ENCODE peak calls at places on chromosome 3, in ten cellular contexts. P is lung, N is tibial nerve, U is iPS DF 6.9, S is GM12864, R is OCI-LY7, D is psoas muscle, T is esophagus squamous epithelium, I is SJSA1, V is GM23248. X is an unnamed sample.

GRCh38 chr3:23826382-23827061 is 20.8 kb downstream of the UBE2E1 start:
- DNase-seq in P (no peak), N (no peak), U (no peak), S (no peak), R (no peak), D (peak), T (no peak), I (no peak), V (no peak), X (peak)

GRCh38 chr3:54572197-54572895 is 355.5 kb downstream of the LRTM1 start:
- DNase-seq in P (no peak), N (no peak), U (no peak), S (no peak), R (no peak), D (no peak), T (no peak), I (no peak), V (peak), X (no peak)

GRCh38 chr3:21020043-21020442 is 731.0 kb downstream of the ZNF385D start:
- DNase-seq in P (no peak), N (no peak), U (no peak), S (no peak), R (no peak), D (no peak), T (no peak), I (no peak), V (no peak), X (no peak)

GRCh38 chr3:63538912-63539311 is 113.6 kb upstream of the SNTN start:
- DNase-seq in P (no peak), N (no peak), U (no peak), S (no peak), R (no peak), D (no peak), T (no peak), I (no peak), V (no peak), X (no peak)

GRCh38 chr3:177807150-177807875 is 610.0 kb upstream of the TBL1XR1 start:
- DNase-seq in P (no peak), N (no peak), U (no peak), S (no peak), R (no peak), D (no peak), T (no peak), I (no peak), V (peak), X (no peak)

GRCh38 chr3:114519415-114519814 is 225.6 kb downstream of the TIGIT start:
- DNase-seq in P (peak), N (no peak), U (peak), S (peak), R (no peak), D (peak), T (no peak), I (no peak), V (peak), X (peak)

GRCh38 chr3:170997966-170998913 is 28.3 kb downstream of the SLC2A2 start:
- DNase-seq in P (no peak), N (no peak), U (no peak), S (no peak), R (no peak), D (no peak), T (no peak), I (peak), V (peak), X (no peak)

GRCh38 chr3:123027292-123028232 is at the start of gene SEMA5B:
- DNase-seq in P (no peak), N (no peak), U (no peak), S (no peak), R (no peak), D (peak), T (no peak), I (no peak), V (peak), X (peak)

GRCh38 chr3:94069242-94069813 is 6.5 kb downstream of the NSUN3 start:
- DNase-seq in P (no peak), N (no peak), U (no peak), S (no peak), R (peak), D (no peak), T (no peak), I (peak), V (peak), X (no peak)

GRCh38 chr3:140546649-140547048 is 131.2 kb upstream of the TRIM42 start:
- DNase-seq in P (no peak), N (no peak), U (no peak), S (no peak), R (no peak), D (no peak), T (no peak), I (no peak), V (no peak), X (no peak)

GRCh38 chr3:191882289-191882688 is 421.3 kb downstream of the PYDC2 start:
- DNase-seq in P (no peak), N (no peak), U (no peak), S (no peak), R (no peak), D (no peak), T (no peak), I (no peak), V (no peak), X (no peak)

GRCh38 chr3:156668073-156668763 is 6.2 kb upstream of the TIPARP start:
- DNase-seq in P (peak), N (no peak), U (no peak), S (no peak), R (no peak), D (no peak), T (no peak), I (peak), V (peak), X (peak)

GRCh38 chr3:55369491-55369890 is 117.6 kb downstream of the WNT5A start:
- DNase-seq in P (no peak), N (no peak), U (no peak), S (no peak), R (no peak), D (no peak), T (no peak), I (no peak), V (no peak), X (no peak)

GRCh38 chr3:196537319-196537984 is 22.3 kb upstream of the SMCO1 start:
- DNase-seq in P (no peak), N (peak), U (no peak), S (no peak), R (peak), D (peak), T (no peak), I (no peak), V (peak), X (peak)

GRCh38 chr3:167728176-167728575 is 6.5 kb downstream of the PDCD10 start:
- DNase-seq in P (no peak), N (no peak), U (no peak), S (no peak), R (no peak), D (no peak), T (no peak), I (no peak), V (peak), X (no peak)

GRCh38 chr3:195806211-195806915 is 5.4 kb downstream of the MUC4 start:
- DNase-seq in P (no peak), N (no peak), U (peak), S (no peak), R (peak), D (no peak), T (no peak), I (no peak), V (no peak), X (peak)

GRCh38 chr3:58588030-58588614 is 10.9 kb upstream of the FAM107A start:
- DNase-seq in P (no peak), N (no peak), U (no peak), S (no peak), R (no peak), D (no peak), T (no peak), I (no peak), V (peak), X (no peak)

GRCh38 chr3:119352235-119352634 is 58.1 kb downstream of the ARHGAP31 start:
- DNase-seq in P (no peak), N (no peak), U (no peak), S (peak), R (peak), D (no peak), T (no peak), I (no peak), V (peak), X (no peak)

GRCh38 chr3:108430540-108430939 is 79.9 kb downstream of the MYH15 start:
- DNase-seq in P (no peak), N (no peak), U (no peak), S (no peak), R (no peak), D (no peak), T (no peak), I (no peak), V (no peak), X (no peak)

GRCh38 chr3:116483135-116483534 is 37.8 kb upstream of the LSAMP start:
- DNase-seq in P (no peak), N (no peak), U (no peak), S (no peak), R (no peak), D (no peak), T (no peak), I (no peak), V (no peak), X (no peak)

GRCh38 chr3:170740726-170741591 is 129.0 kb downstream of the RPL22L1 start:
- DNase-seq in P (no peak), N (peak), U (no peak), S (no peak), R (no peak), D (peak), T (no peak), I (peak), V (peak), X (peak)

GRCh38 chr3:71542548-71543370 is 40.8 kb downstream of the FOXP1 start:
- DNase-seq in P (peak), N (peak), U (no peak), S (no peak), R (peak), D (peak), T (peak), I (peak), V (peak), X (peak)

GRCh38 chr3:23174426-23175039 is 28.6 kb upstream of the UBE2E2 start:
- DNase-seq in P (no peak), N (no peak), U (no peak), S (no peak), R (no peak), D (no peak), T (no peak), I (no peak), V (no peak), X (no peak)

GRCh38 chr3:62529230-62529629 is 155.9 kb upstream of the FEZF2 start:
- DNase-seq in P (peak), N (peak), U (peak), S (no peak), R (peak), D (no peak), T (no peak), I (no peak), V (peak), X (peak)

GRCh38 chr3:26753109-26753508 is 130.5 kb downstream of the LRRC3B start:
- DNase-seq in P (no peak), N (no peak), U (no peak), S (no peak), R (no peak), D (no peak), T (no peak), I (no peak), V (no peak), X (no peak)

GRCh38 chr3:86147119-86147518 is 843.8 kb downstream of the VGLL3 start:
- DNase-seq in P (no peak), N (no peak), U (no peak), S (no peak), R (no peak), D (no peak), T (no peak), I (no peak), V (no peak), X (no peak)

GRCh38 chr3:48563382-48563918 is at the start of gene UCN2:
- DNase-seq in P (no peak), N (no peak), U (no peak), S (no peak), R (no peak), D (no peak), T (no peak), I (no peak), V (peak), X (no peak)

GRCh38 chr3:127690823-127691452 is 18.2 kb downstream of the ABTB1 start:
- DNase-seq in P (no peak), N (no peak), U (no peak), S (no peak), R (no peak), D (peak), T (no peak), I (peak), V (peak), X (no peak)

GRCh38 chr3:116390318-116390717 is 55.0 kb downstream of the LSAMP start:
- DNase-seq in P (no peak), N (no peak), U (no peak), S (no peak), R (no peak), D (no peak), T (no peak), I (no peak), V (no peak), X (no peak)

GRCh38 chr3:106582151-106582550 is 713.3 kb upstream of the CBLB start:
- DNase-seq in P (no peak), N (no peak), U (no peak), S (no peak), R (no peak), D (no peak), T (no peak), I (no peak), V (peak), X (no peak)

GRCh38 chr3:82474711-82475110 is 713.3 kb upstream of the GBE1 start:
- DNase-seq in P (no peak), N (no peak), U (no peak), S (no peak), R (no peak), D (no peak), T (no peak), I (no peak), V (no peak), X (no peak)

GRCh38 chr3:153052096-153052460 is 109.9 kb upstream of the RAP2B start:
- DNase-seq in P (no peak), N (no peak), U (no peak), S (no peak), R (no peak), D (no peak), T (no peak), I (peak), V (peak), X (no peak)

GRCh38 chr3:41065340-41065739 is 134.0 kb upstream of the CTNNB1 start:
- DNase-seq in P (no peak), N (no peak), U (no peak), S (no peak), R (no peak), D (no peak), T (no peak), I (no peak), V (no peak), X (no peak)

GRCh38 chr3:76044601-76045600 is 259.6 kb upstream of the ZNF717 start:
- DNase-seq in P (no peak), N (peak), U (no peak), S (no peak), R (peak), D (no peak), T (no peak), I (peak), V (peak), X (peak)

GRCh38 chr3:172516318-172517214 is 6.7 kb downstream of the TNFSF10 start:
- DNase-seq in P (peak), N (peak), U (no peak), S (no peak), R (no peak), D (peak), T (no peak), I (no peak), V (peak), X (peak)
- H3K4me3 ChIP-seq in P (no peak), N (no peak), U (no peak), S (no peak), R (no peak), D (no peak), T (peak), I (no peak), V (no peak), X (no peak)

GRCh38 chr3:31542246-31542645 is 9.5 kb downstream of the STT3B start:
- DNase-seq in P (no peak), N (no peak), U (no peak), S (no peak), R (no peak), D (no peak), T (no peak), I (no peak), V (no peak), X (no peak)

GRCh38 chr3:31541102-31541501 is 8.4 kb downstream of the STT3B start:
- DNase-seq in P (no peak), N (no peak), U (no peak), S (no peak), R (no peak), D (no peak), T (no peak), I (no peak), V (peak), X (no peak)

GRCh38 chr3:31543375-31543774 is 10.7 kb downstream of the STT3B start:
- DNase-seq in P (no peak), N (no peak), U (no peak), S (no peak), R (no peak), D (no peak), T (no peak), I (no peak), V (peak), X (no peak)

GRCh38 chr3:31536417-31536991 is 3.8 kb downstream of the STT3B start:
- DNase-seq in P (no peak), N (no peak), U (no peak), S (no peak), R (no peak), D (no peak), T (no peak), I (no peak), V (peak), X (no peak)

GRCh38 chr3:31539275-31539674 is 6.5 kb downstream of the STT3B start:
- DNase-seq in P (no peak), N (no peak), U (no peak), S (no peak), R (no peak), D (no peak), T (no peak), I (no peak), V (no peak), X (no peak)
- H3K4me3 ChIP-seq in P (no peak), N (no peak), U (no peak), S (no peak), R (no peak), D (no peak), T (no peak), I (no peak), V (no peak), X (no peak)

GRCh38 chr3:2098398-2099027 is at the start of gene CNTN4:
- DNase-seq in P (peak), N (peak), U (no peak), S (no peak), R (no peak), D (peak), T (no peak), I (no peak), V (peak), X (peak)
- H3K4me3 ChIP-seq in P (peak), N (peak), U (no peak), S (no peak), R (no peak), D (peak), T (peak), I (no peak), V (no peak), X (peak)

GRCh38 chr3:183654727-183655126 is 19.3 kb downstream of the KLHL24 start:
- DNase-seq in P (no peak), N (no peak), U (no peak), S (no peak), R (no peak), D (no peak), T (no peak), I (no peak), V (no peak), X (no peak)

GRCh38 chr3:183650554-183650953 is 15.1 kb downstream of the KLHL24 start:
- DNase-seq in P (no peak), N (no peak), U (no peak), S (no peak), R (no peak), D (no peak), T (no peak), I (no peak), V (no peak), X (no peak)

GRCh38 chr3:183653209-183654064 is 18.0 kb downstream of the KLHL24 start:
- DNase-seq in P (no peak), N (no peak), U (no peak), S (no peak), R (peak), D (no peak), T (no peak), I (peak), V (no peak), X (no peak)
- H3K4me3 ChIP-seq in P (no peak), N (no peak), U (no peak), S (no peak), R (no peak), D (no peak), T (no peak), I (no peak), V (no peak), X (no peak)

GRCh38 chr3:16270855-16271254 is 5.8 kb downstream of the OXNAD1 start:
- DNase-seq in P (no peak), N (no peak), U (no peak), S (no peak), R (no peak), D (no peak), T (no peak), I (no peak), V (no peak), X (no peak)
- H3K4me3 ChIP-seq in P (no peak), N (no peak), U (no peak), S (no peak), R (no peak), D (no peak), T (no peak), I (no peak), V (no peak), X (no peak)

GRCh38 chr3:39192490-39193092 is at the start of gene XIRP1:
- DNase-seq in P (no peak), N (no peak), U (no peak), S (no peak), R (no peak), D (peak), T (no peak), I (no peak), V (no peak), X (no peak)
- H3K4me3 ChIP-seq in P (no peak), N (no peak), U (no peak), S (no peak), R (no peak), D (peak), T (no peak), I (no peak), V (no peak), X (no peak)

GRCh38 chr3:49680493-49681231 is 6.5 kb downstream of the APEH start:
- DNase-seq in P (no peak), N (no peak), U (no peak), S (no peak), R (no peak), D (no peak), T (no peak), I (no peak), V (peak), X (no peak)
- H3K4me3 ChIP-seq in P (no peak), N (no peak), U (no peak), S (no peak), R (no peak), D (no peak), T (no peak), I (no peak), V (no peak), X (no peak)

GRCh38 chr3:150374975-150375374 is 33.1 kb upstream of the TSC22D2 start:
- DNase-seq in P (no peak), N (no peak), U (no peak), S (no peak), R (no peak), D (no peak), T (no peak), I (no peak), V (no peak), X (no peak)
- H3K4me3 ChIP-seq in P (no peak), N (no peak), U (no peak), S (no peak), R (no peak), D (no peak), T (no peak), I (no peak), V (no peak), X (no peak)

GRCh38 chr3:97972976-97973375 is 745 bp upstream of the RIOX2 start:
- DNase-seq in P (no peak), N (no peak), U (no peak), S (no peak), R (no peak), D (no peak), T (no peak), I (no peak), V (no peak), X (no peak)
- H3K4me3 ChIP-seq in P (no peak), N (peak), U (no peak), S (peak), R (peak), D (peak), T (peak), I (no peak), V (peak), X (no peak)

X was measured in thyroid gland.